ENCODE peak calls at places on chromosome 21, in eight cellular contexts. One of them, this sample, is unnamed.

GRCh38 chr21:28344985-28345384 is 647.7 kb downstream of the LTN1 start:
- DNase-seq in RWPE2: no peak
- DNase-seq in heart right ventricle: no peak
- DNase-seq in Calu3: no peak
- DNase-seq in glutamatergic neuron: no peak
- DNase-seq in brain microvascular endothelial cell: no peak
- DNase-seq in right lobe of liver: no peak
- DNase-seq in HFF-Myc: no peak
- DNase-seq in this sample: no peak

GRCh38 chr21:17612023-17612564 is 607 bp downstream of the BTG3 start:
- DNase-seq in Calu3: peak
- DNase-seq in glutamatergic neuron: peak
- DNase-seq in heart right ventricle: peak
- DNase-seq in right lobe of liver: peak
- DNase-seq in brain microvascular endothelial cell: peak
- DNase-seq in HFF-Myc: no peak
- DNase-seq in RWPE2: peak
- DNase-seq in this sample: no peak

GRCh38 chr21:27817061-27817460 is 850.2 kb upstream of the ADAMTS5 start:
- DNase-seq in right lobe of liver: no peak
- DNase-seq in Calu3: no peak
- DNase-seq in HFF-Myc: no peak
- DNase-seq in brain microvascular endothelial cell: no peak
- DNase-seq in RWPE2: no peak
- DNase-seq in heart right ventricle: no peak
- DNase-seq in glutamatergic neuron: no peak
- DNase-seq in this sample: no peak

GRCh38 chr21:25857308-25858099 is 122.7 kb downstream of the GABPA start:
- DNase-seq in right lobe of liver: no peak
- DNase-seq in HFF-Myc: no peak
- DNase-seq in Calu3: no peak
- DNase-seq in glutamatergic neuron: no peak
- DNase-seq in RWPE2: no peak
- DNase-seq in heart right ventricle: no peak
- DNase-seq in brain microvascular endothelial cell: no peak
- DNase-seq in this sample: no peak

GRCh38 chr21:16535100-16535418 is 805.3 kb downstream of the USP25 start:
- DNase-seq in Calu3: no peak
- DNase-seq in RWPE2: no peak
- DNase-seq in heart right ventricle: peak
- DNase-seq in brain microvascular endothelial cell: no peak
- DNase-seq in HFF-Myc: peak
- DNase-seq in glutamatergic neuron: no peak
- DNase-seq in right lobe of liver: peak
- DNase-seq in this sample: no peak

GRCh38 chr21:8991968-8992621 is 1529.3 kb upstream of the TPTE start:
- DNase-seq in Calu3: peak
- DNase-seq in brain microvascular endothelial cell: no peak
- DNase-seq in heart right ventricle: no peak
- DNase-seq in right lobe of liver: no peak
- DNase-seq in glutamatergic neuron: no peak
- DNase-seq in RWPE2: no peak
- DNase-seq in HFF-Myc: no peak
- DNase-seq in this sample: no peak

GRCh38 chr21:39518055-39518844 is 66.5 kb downstream of the SH3BGR start:
- DNase-seq in RWPE2: no peak
- DNase-seq in brain microvascular endothelial cell: peak
- DNase-seq in glutamatergic neuron: peak
- DNase-seq in HFF-Myc: peak
- DNase-seq in heart right ventricle: no peak
- DNase-seq in Calu3: peak
- DNase-seq in right lobe of liver: no peak
- DNase-seq in this sample: peak

GRCh38 chr21:43585924-43586411 is 73.3 kb downstream of the HSF2BP start:
- DNase-seq in Calu3: peak
- DNase-seq in glutamatergic neuron: no peak
- DNase-seq in brain microvascular endothelial cell: peak
- DNase-seq in heart right ventricle: no peak
- DNase-seq in RWPE2: peak
- DNase-seq in right lobe of liver: no peak
- DNase-seq in HFF-Myc: peak
- DNase-seq in this sample: peak

GRCh38 chr21:40227111-40227510 is 359.9 kb downstream of the PCP4 start:
- DNase-seq in brain microvascular endothelial cell: no peak
- DNase-seq in glutamatergic neuron: no peak
- DNase-seq in HFF-Myc: no peak
- DNase-seq in heart right ventricle: no peak
- DNase-seq in RWPE2: no peak
- DNase-seq in Calu3: no peak
- DNase-seq in right lobe of liver: no peak
- DNase-seq in this sample: no peak

GRCh38 chr21:23374155-23374554 is 2233.1 kb downstream of the MRPL39 start:
- DNase-seq in RWPE2: no peak
- DNase-seq in brain microvascular endothelial cell: no peak
- DNase-seq in heart right ventricle: no peak
- DNase-seq in HFF-Myc: no peak
- DNase-seq in glutamatergic neuron: no peak
- DNase-seq in right lobe of liver: no peak
- DNase-seq in Calu3: no peak
- DNase-seq in this sample: no peak

GRCh38 chr21:39452207-39452964 is 616 bp downstream of the SH3BGR start:
- DNase-seq in RWPE2: no peak
- DNase-seq in glutamatergic neuron: no peak
- DNase-seq in HFF-Myc: no peak
- DNase-seq in heart right ventricle: no peak
- DNase-seq in brain microvascular endothelial cell: no peak
- DNase-seq in Calu3: no peak
- DNase-seq in right lobe of liver: no peak
- DNase-seq in this sample: no peak

GRCh38 chr21:36096398-36097290 is 26.8 kb downstream of the CBR1 start:
- DNase-seq in right lobe of liver: no peak
- DNase-seq in glutamatergic neuron: no peak
- DNase-seq in HFF-Myc: no peak
- DNase-seq in RWPE2: no peak
- DNase-seq in Calu3: no peak
- DNase-seq in heart right ventricle: no peak
- DNase-seq in brain microvascular endothelial cell: no peak
- DNase-seq in this sample: no peak
- TF ChIP-seq CTCF in right lobe of liver: no peak
- TF ChIP-seq CTCF in glutamatergic neuron: no peak
- TF ChIP-seq CTCF in HFF-Myc: no peak
- TF ChIP-seq CTCF in RWPE2: no peak
- TF ChIP-seq CTCF in Calu3: no peak
- TF ChIP-seq CTCF in heart right ventricle: no peak
- TF ChIP-seq CTCF in brain microvascular endothelial cell: no peak
- TF ChIP-seq CTCF in this sample: no peak

GRCh38 chr21:36727886-36728285 is 29.0 kb downstream of the SIM2 start:
- DNase-seq in glutamatergic neuron: no peak
- DNase-seq in Calu3: no peak
- DNase-seq in brain microvascular endothelial cell: no peak
- DNase-seq in heart right ventricle: no peak
- DNase-seq in right lobe of liver: no peak
- DNase-seq in RWPE2: no peak
- DNase-seq in HFF-Myc: no peak
- DNase-seq in this sample: no peak
- TF ChIP-seq CTCF in glutamatergic neuron: no peak
- TF ChIP-seq CTCF in Calu3: no peak
- TF ChIP-seq CTCF in brain microvascular endothelial cell: peak
- TF ChIP-seq CTCF in heart right ventricle: no peak
- TF ChIP-seq CTCF in right lobe of liver: no peak
- TF ChIP-seq CTCF in RWPE2: no peak
- TF ChIP-seq CTCF in HFF-Myc: no peak
- TF ChIP-seq CTCF in this sample: no peak

GRCh38 chr21:29360799-29361765 is 62.4 kb downstream of the BACH1 start:
- DNase-seq in heart right ventricle: no peak
- DNase-seq in brain microvascular endothelial cell: no peak
- DNase-seq in Calu3: peak
- DNase-seq in right lobe of liver: no peak
- DNase-seq in RWPE2: no peak
- DNase-seq in HFF-Myc: no peak
- DNase-seq in glutamatergic neuron: no peak
- DNase-seq in this sample: no peak
- TF ChIP-seq CTCF in heart right ventricle: no peak
- TF ChIP-seq CTCF in brain microvascular endothelial cell: peak
- TF ChIP-seq CTCF in Calu3: no peak
- TF ChIP-seq CTCF in right lobe of liver: peak
- TF ChIP-seq CTCF in RWPE2: peak
- TF ChIP-seq CTCF in HFF-Myc: peak
- TF ChIP-seq CTCF in glutamatergic neuron: no peak
- TF ChIP-seq CTCF in this sample: no peak

GRCh38 chr21:14767192-14767852 is 221.2 kb upstream of the SAMSN1 start:
- DNase-seq in brain microvascular endothelial cell: no peak
- DNase-seq in right lobe of liver: no peak
- DNase-seq in RWPE2: no peak
- DNase-seq in HFF-Myc: no peak
- DNase-seq in Calu3: no peak
- DNase-seq in heart right ventricle: no peak
- DNase-seq in glutamatergic neuron: no peak
- DNase-seq in this sample: no peak

GRCh38 chr21:14768042-14768441 is 221.9 kb upstream of the SAMSN1 start:
- DNase-seq in brain microvascular endothelial cell: no peak
- DNase-seq in HFF-Myc: no peak
- DNase-seq in glutamatergic neuron: no peak
- DNase-seq in Calu3: no peak
- DNase-seq in heart right ventricle: no peak
- DNase-seq in right lobe of liver: no peak
- DNase-seq in RWPE2: no peak
- DNase-seq in this sample: no peak

GRCh38 chr21:14763695-14764064 is 217.6 kb upstream of the SAMSN1 start:
- DNase-seq in HFF-Myc: no peak
- DNase-seq in heart right ventricle: no peak
- DNase-seq in RWPE2: no peak
- DNase-seq in Calu3: no peak
- DNase-seq in glutamatergic neuron: no peak
- DNase-seq in right lobe of liver: no peak
- DNase-seq in brain microvascular endothelial cell: no peak
- DNase-seq in this sample: no peak

GRCh38 chr21:14762734-14763694 is 216.9 kb upstream of the SAMSN1 start:
- DNase-seq in brain microvascular endothelial cell: no peak
- DNase-seq in right lobe of liver: no peak
- DNase-seq in heart right ventricle: no peak
- DNase-seq in HFF-Myc: no peak
- DNase-seq in Calu3: no peak
- DNase-seq in RWPE2: no peak
- DNase-seq in glutamatergic neuron: no peak
- DNase-seq in this sample: no peak

GRCh38 chr21:14766241-14766640 is 220.1 kb upstream of the SAMSN1 start:
- DNase-seq in HFF-Myc: no peak
- DNase-seq in RWPE2: no peak
- DNase-seq in Calu3: no peak
- DNase-seq in brain microvascular endothelial cell: no peak
- DNase-seq in right lobe of liver: no peak
- DNase-seq in heart right ventricle: no peak
- DNase-seq in glutamatergic neuron: no peak
- DNase-seq in this sample: no peak
- TF ChIP-seq CTCF in HFF-Myc: no peak
- TF ChIP-seq CTCF in RWPE2: no peak
- TF ChIP-seq CTCF in Calu3: no peak
- TF ChIP-seq CTCF in brain microvascular endothelial cell: no peak
- TF ChIP-seq CTCF in right lobe of liver: no peak
- TF ChIP-seq CTCF in heart right ventricle: no peak
- TF ChIP-seq CTCF in glutamatergic neuron: no peak
- TF ChIP-seq CTCF in this sample: no peak

DNA sequence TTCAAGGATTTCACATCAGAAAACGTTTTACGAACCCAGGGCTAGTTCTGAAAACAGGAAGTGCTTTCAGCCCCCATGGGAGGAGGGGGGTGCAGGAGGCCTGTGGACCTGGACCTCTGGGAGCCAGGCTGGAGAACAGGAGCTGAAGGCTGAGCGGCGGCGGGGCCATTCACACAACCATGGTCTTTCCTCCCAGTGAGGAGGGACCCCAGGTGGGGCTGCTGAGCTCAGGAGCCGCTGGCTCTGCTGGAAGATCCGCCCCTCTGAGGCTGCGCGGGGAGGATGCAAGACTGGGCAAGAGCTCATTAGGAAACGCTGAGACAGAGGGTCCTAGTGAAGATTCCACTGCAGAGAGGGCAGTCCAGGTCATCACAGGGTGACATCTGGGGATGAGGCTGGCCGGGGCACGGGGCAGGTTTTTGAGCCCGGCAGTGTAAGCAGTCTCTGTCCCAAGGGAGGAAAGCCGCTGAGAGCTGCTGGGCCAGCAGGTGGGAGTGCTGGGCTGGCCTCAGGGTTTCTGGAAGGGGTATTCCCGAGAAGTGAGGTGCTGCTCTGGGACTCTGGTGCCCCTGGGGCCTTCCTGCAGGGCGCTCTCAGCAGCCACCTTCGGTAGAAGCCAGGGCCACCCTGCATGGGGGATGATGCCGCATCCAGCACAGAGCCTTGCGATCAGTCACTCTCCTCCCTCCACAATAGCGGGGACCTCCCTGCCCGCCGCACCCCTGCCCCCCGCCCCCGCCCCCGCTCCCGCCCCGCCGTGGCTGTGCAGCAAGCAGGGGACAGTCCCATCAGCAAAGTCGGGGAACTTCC is 7.5 kb downstream of the MX2 start:
- DNase-seq in Calu3: no peak
- DNase-seq in RWPE2: no peak
- DNase-seq in heart right ventricle: peak
- DNase-seq in HFF-Myc: no peak
- DNase-seq in glutamatergic neuron: peak
- DNase-seq in right lobe of liver: peak
- DNase-seq in brain microvascular endothelial cell: no peak
- DNase-seq in this sample: peak
- TF ChIP-seq CTCF in Calu3: no peak
- TF ChIP-seq CTCF in RWPE2: no peak
- TF ChIP-seq CTCF in heart right ventricle: no peak
- TF ChIP-seq CTCF in HFF-Myc: no peak
- TF ChIP-seq CTCF in glutamatergic neuron: no peak
- TF ChIP-seq CTCF in right lobe of liver: no peak
- TF ChIP-seq CTCF in brain microvascular endothelial cell: peak
- TF ChIP-seq CTCF in this sample: peak

DNA sequence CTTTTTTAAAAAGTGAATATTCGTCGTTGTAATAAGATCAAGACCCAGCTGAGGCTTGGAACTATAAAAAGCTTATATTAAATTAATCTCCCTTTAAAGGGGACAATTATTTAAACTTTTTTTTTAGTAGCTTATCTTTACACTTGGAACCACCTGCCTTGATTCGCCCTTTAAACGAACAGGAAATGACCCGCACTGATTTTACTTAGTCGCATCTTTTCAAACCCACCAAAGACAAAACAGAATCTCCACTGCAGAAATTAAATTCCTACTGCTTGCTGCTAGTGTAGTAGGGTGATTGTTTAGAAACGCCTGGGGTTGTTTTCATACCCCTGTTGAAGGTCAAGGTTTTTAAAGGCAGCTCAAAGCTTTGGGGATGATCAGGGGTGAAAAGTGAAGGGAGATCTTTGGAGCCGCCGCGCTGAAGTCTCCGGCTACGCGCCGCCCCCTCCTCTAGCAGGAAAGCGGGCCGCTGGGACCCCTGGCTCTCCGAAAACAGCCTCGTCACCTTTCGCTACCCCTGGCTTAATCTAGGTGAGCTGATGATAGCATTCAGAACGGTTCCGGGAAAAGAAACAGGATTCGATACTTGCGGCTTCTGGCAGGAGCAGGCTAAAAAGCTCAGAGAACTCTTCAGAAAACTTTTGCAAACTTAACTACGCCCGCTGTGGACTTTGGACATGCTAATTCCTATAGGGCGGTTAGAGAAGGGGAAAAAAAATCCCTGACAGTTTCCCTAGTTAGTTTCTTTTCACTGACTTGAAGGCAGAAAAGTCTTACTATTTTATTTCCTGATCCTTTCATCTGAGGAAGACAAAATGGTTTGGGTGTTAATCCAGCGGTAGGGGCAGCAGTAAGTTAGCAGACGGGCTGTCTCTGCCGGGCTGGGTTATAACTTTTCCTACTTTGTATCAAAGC is 163.2 kb downstream of the RUNX1 start:
- DNase-seq in HFF-Myc: no peak
- DNase-seq in heart right ventricle: no peak
- DNase-seq in brain microvascular endothelial cell: no peak
- DNase-seq in Calu3: no peak
- DNase-seq in RWPE2: no peak
- DNase-seq in glutamatergic neuron: no peak
- DNase-seq in right lobe of liver: no peak
- DNase-seq in this sample: peak
- TF ChIP-seq CTCF in HFF-Myc: no peak
- TF ChIP-seq CTCF in heart right ventricle: peak
- TF ChIP-seq CTCF in brain microvascular endothelial cell: no peak
- TF ChIP-seq CTCF in Calu3: no peak
- TF ChIP-seq CTCF in RWPE2: no peak
- TF ChIP-seq CTCF in glutamatergic neuron: no peak
- TF ChIP-seq CTCF in right lobe of liver: no peak
- TF ChIP-seq CTCF in this sample: no peak